ENCODE peak calls at places on chromosome 20, in four cellular contexts. One of them, this sample, is unnamed.

GRCh38 chr20:46260480-46260879 is 47.8 kb downstream of the CDH22 start:
- DNase-seq in tibial nerve: no peak
- DNase-seq in body of pancreas: no peak
- DNase-seq in Peyer's patch: no peak
- DNase-seq in this sample: no peak

GRCh38 chr20:17023811-17024210 is 203.0 kb upstream of the PCSK2 start:
- DNase-seq in tibial nerve: no peak
- DNase-seq in body of pancreas: peak; percentile 6
- DNase-seq in Peyer's patch: no peak
- DNase-seq in this sample: no peak

GRCh38 chr20:10047427-10047826 is 12.6 kb downstream of the ANKEF1 start:
- DNase-seq in tibial nerve: no peak
- DNase-seq in body of pancreas: peak; percentile 38
- DNase-seq in Peyer's patch: no peak
- DNase-seq in this sample: no peak

GRCh38 chr20:46108435-46108841 is 9.7 kb upstream of the CD40 start:
- DNase-seq in tibial nerve: no peak
- DNase-seq in body of pancreas: no peak
- DNase-seq in Peyer's patch: no peak
- DNase-seq in this sample: no peak

GRCh38 chr20:40532103-40532502 is 156.9 kb downstream of the MAFB start:
- DNase-seq in tibial nerve: no peak
- DNase-seq in body of pancreas: no peak
- DNase-seq in Peyer's patch: no peak
- DNase-seq in this sample: no peak

GRCh38 chr20:45861157-45862075 is 4.0 kb downstream of the ZSWIM3 start:
- DNase-seq in tibial nerve: no peak
- DNase-seq in body of pancreas: peak; percentile 46
- DNase-seq in Peyer's patch: no peak
- DNase-seq in this sample: no peak

GRCh38 chr20:58472273-58473018 is 42.8 kb downstream of the APCDD1L start:
- DNase-seq in tibial nerve: no peak
- DNase-seq in body of pancreas: no peak
- DNase-seq in Peyer's patch: no peak
- DNase-seq in this sample: no peak

GRCh38 chr20:15045246-15045645 is 707.8 kb upstream of the FLRT3 start:
- DNase-seq in tibial nerve: peak; percentile 27
- DNase-seq in body of pancreas: peak; percentile 25
- DNase-seq in Peyer's patch: no peak
- DNase-seq in this sample: peak; percentile 89

GRCh38 chr20:45338121-45339030 is 9.8 kb downstream of the SDC4 start:
- DNase-seq in tibial nerve: no peak
- DNase-seq in body of pancreas: no peak
- DNase-seq in Peyer's patch: no peak
- DNase-seq in this sample: no peak

GRCh38 chr20:48175261-48175660 is 390.0 kb upstream of the SULF2 start:
- DNase-seq in tibial nerve: no peak
- DNase-seq in body of pancreas: no peak
- DNase-seq in Peyer's patch: no peak
- DNase-seq in this sample: no peak

GRCh38 chr20:43389231-43389630 is 68.5 kb upstream of the SRSF6 start:
- DNase-seq in tibial nerve: no peak
- DNase-seq in body of pancreas: peak; percentile 17
- DNase-seq in Peyer's patch: no peak
- DNase-seq in this sample: peak; percentile 26

GRCh38 chr20:41218466-41218865 is 81.1 kb downstream of the PLCG1 start:
- DNase-seq in tibial nerve: no peak
- DNase-seq in body of pancreas: no peak
- DNase-seq in Peyer's patch: no peak
- DNase-seq in this sample: no peak

GRCh38 chr20:9103955-9104354 is 35.1 kb downstream of the PLCB4 start:
- DNase-seq in tibial nerve: no peak
- DNase-seq in body of pancreas: no peak
- DNase-seq in Peyer's patch: no peak
- DNase-seq in this sample: no peak

GRCh38 chr20:1537731-1538058 is 19.8 kb downstream of the SIRPD start:
- DNase-seq in tibial nerve: peak; percentile 23
- DNase-seq in body of pancreas: peak; percentile 9
- DNase-seq in Peyer's patch: no peak
- DNase-seq in this sample: peak; percentile 22

GRCh38 chr20:33656010-33656782 is 5.9 kb upstream of the C20orf144 start:
- DNase-seq in tibial nerve: no peak
- DNase-seq in body of pancreas: no peak
- DNase-seq in Peyer's patch: peak; percentile 34
- DNase-seq in this sample: no peak

GRCh38 chr20:1491281-1491840 is at the start of gene SIRPB2:
- DNase-seq in tibial nerve: peak; percentile 29
- DNase-seq in body of pancreas: peak; percentile 17
- DNase-seq in Peyer's patch: no peak
- DNase-seq in this sample: peak; percentile 42

GRCh38 chr20:61956396-61957342 is 109.0 kb downstream of the TAF4 start:
- DNase-seq in tibial nerve: no peak
- DNase-seq in body of pancreas: peak; percentile 53
- DNase-seq in Peyer's patch: no peak
- DNase-seq in this sample: no peak

GRCh38 chr20:41446471-41446870 is 79.9 kb upstream of the EMILIN3 start:
- DNase-seq in tibial nerve: no peak
- DNase-seq in body of pancreas: no peak
- DNase-seq in Peyer's patch: no peak
- DNase-seq in this sample: no peak

GRCh38 chr20:37356961-37357371 is 11.0 kb downstream of the SRC start:
- DNase-seq in tibial nerve: no peak
- DNase-seq in body of pancreas: no peak
- DNase-seq in Peyer's patch: peak; percentile 41
- DNase-seq in this sample: no peak

GRCh38 chr20:63033635-63034510 is 27.1 kb upstream of the BHLHE23 start:
- DNase-seq in tibial nerve: no peak
- DNase-seq in body of pancreas: no peak
- DNase-seq in Peyer's patch: peak; percentile 43
- DNase-seq in this sample: no peak

GRCh38 chr20:63036266-63036665 is 29.5 kb upstream of the BHLHE23 start:
- DNase-seq in tibial nerve: no peak
- DNase-seq in body of pancreas: no peak
- DNase-seq in Peyer's patch: no peak
- DNase-seq in this sample: no peak

GRCh38 chr20:63032861-63033634 is 26.3 kb upstream of the BHLHE23 start:
- DNase-seq in tibial nerve: no peak
- DNase-seq in body of pancreas: no peak
- DNase-seq in Peyer's patch: peak; percentile 49
- DNase-seq in this sample: no peak

GRCh38 chr20:63037669-63038268 is 31.0 kb upstream of the BHLHE23 start:
- DNase-seq in tibial nerve: no peak
- DNase-seq in body of pancreas: no peak
- DNase-seq in Peyer's patch: no peak
- DNase-seq in this sample: no peak

DNA sequence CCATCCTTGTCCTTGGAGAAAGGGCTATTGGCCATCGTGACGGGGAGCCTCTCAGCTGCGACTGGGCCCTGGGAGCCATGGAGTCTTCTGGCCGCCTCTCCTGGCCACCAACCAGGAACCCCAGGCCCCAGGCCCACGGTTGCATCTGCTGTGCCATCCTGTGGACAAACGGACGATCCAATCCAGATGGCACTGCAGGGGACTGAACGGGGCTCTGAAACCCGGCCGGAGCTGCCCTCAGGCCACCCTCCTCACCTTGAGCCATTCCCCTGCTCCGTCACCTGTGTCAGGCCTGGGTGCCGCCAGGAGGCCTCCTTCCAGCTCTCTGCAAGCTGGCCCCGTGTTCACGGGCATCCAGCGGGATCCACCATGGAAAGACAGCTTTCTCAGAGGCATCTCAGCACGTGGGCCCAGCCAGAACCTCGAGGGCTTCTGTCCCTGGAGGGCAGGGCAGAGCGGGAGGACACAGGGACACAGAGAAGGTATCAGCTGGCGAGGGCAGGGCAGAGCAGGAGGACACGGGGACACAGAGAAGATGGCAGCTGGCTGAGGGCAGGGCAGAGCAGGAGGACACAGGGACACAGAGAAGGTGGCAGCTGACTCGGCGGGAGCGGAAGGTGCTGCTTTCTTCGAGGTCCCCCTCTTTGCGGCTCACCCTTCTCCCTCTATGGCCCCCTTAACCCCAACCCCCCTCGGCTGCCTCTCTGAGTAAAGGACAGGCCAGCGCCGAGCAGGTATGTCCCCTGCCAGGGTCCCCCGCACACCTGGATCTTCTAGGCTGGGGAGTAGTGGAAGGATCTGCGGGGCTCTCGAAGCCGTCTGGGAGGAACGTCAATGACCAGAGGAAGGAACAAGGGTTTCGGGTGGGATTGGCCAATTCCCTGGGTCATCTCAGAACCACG is 28.8 kb upstream of the BHLHE23 start:
- DNase-seq in tibial nerve: no peak
- DNase-seq in body of pancreas: no peak
- DNase-seq in Peyer's patch: peak; percentile 36
- DNase-seq in this sample: no peak
- TF ChIP-seq POLR2A in tibial nerve: no peak
- TF ChIP-seq POLR2A in body of pancreas: no peak
- TF ChIP-seq POLR2A in Peyer's patch: no peak
- TF ChIP-seq POLR2A in this sample: no peak

GRCh38 chr20:20321917-20322316 is 46.0 kb upstream of the INSM1 start:
- DNase-seq in tibial nerve: no peak
- DNase-seq in body of pancreas: no peak
- DNase-seq in Peyer's patch: no peak
- DNase-seq in this sample: no peak

GRCh38 chr20:20321134-20321533 is 46.8 kb upstream of the INSM1 start:
- DNase-seq in tibial nerve: no peak
- DNase-seq in body of pancreas: no peak
- DNase-seq in Peyer's patch: no peak
- DNase-seq in this sample: no peak

GRCh38 chr20:20318318-20319161 is 49.4 kb upstream of the INSM1 start:
- DNase-seq in tibial nerve: no peak
- DNase-seq in body of pancreas: no peak
- DNase-seq in Peyer's patch: no peak
- DNase-seq in this sample: no peak

GRCh38 chr20:20327756-20328155 is 40.1 kb upstream of the INSM1 start:
- DNase-seq in tibial nerve: no peak
- DNase-seq in body of pancreas: no peak
- DNase-seq in Peyer's patch: no peak
- DNase-seq in this sample: no peak

GRCh38 chr20:20322912-20323311 is 45.0 kb upstream of the INSM1 start:
- DNase-seq in tibial nerve: no peak
- DNase-seq in body of pancreas: no peak
- DNase-seq in Peyer's patch: no peak
- DNase-seq in this sample: no peak
- H3K4me1 ChIP-seq in tibial nerve: no peaks in the 10 kb centered on the region
- H3K4me1 ChIP-seq in body of pancreas: no peaks in the 10 kb centered on the region
- H3K4me1 ChIP-seq in Peyer's patch: no peaks in the 10 kb centered on the region
- H3K4me1 ChIP-seq in this sample: no peaks in the 10 kb centered on the region

GRCh38 chr20:2656471-2657117 is 4.2 kb downstream of the NOP56 start:
- DNase-seq in tibial nerve: no peak
- DNase-seq in body of pancreas: no peak
- DNase-seq in Peyer's patch: no peak
- DNase-seq in this sample: no peak

GRCh38 chr20:2657674-2658073 is 5.2 kb downstream of the NOP56 start:
- DNase-seq in tibial nerve: no peak
- DNase-seq in body of pancreas: no peak
- DNase-seq in Peyer's patch: no peak
- DNase-seq in this sample: no peak

GRCh38 chr20:2655331-2656116 is 3.1 kb downstream of the NOP56 start:
- DNase-seq in tibial nerve: no peak
- DNase-seq in body of pancreas: no peak
- DNase-seq in Peyer's patch: no peak
- DNase-seq in this sample: no peak

GRCh38 chr20:2658414-2659354 is 5.3 kb downstream of the IDH3B start:
- DNase-seq in tibial nerve: no peak
- DNase-seq in body of pancreas: no peak
- DNase-seq in Peyer's patch: no peak
- DNase-seq in this sample: no peak

GRCh38 chr20:2657241-2657640 is 4.8 kb downstream of the NOP56 start:
- DNase-seq in tibial nerve: no peak
- DNase-seq in body of pancreas: no peak
- DNase-seq in Peyer's patch: no peak
- DNase-seq in this sample: no peak
- TF ChIP-seq POLR2A in tibial nerve: no peak
- TF ChIP-seq POLR2A in body of pancreas: no peak
- TF ChIP-seq POLR2A in Peyer's patch: no peak
- TF ChIP-seq POLR2A in this sample: no peak

GRCh38 chr20:23404196-23404595 is 17.1 kb downstream of the NAPB start:
- DNase-seq in tibial nerve: no peak
- DNase-seq in body of pancreas: no peak
- DNase-seq in Peyer's patch: no peak
- DNase-seq in this sample: no peak

GRCh38 chr20:23409800-23410199 is 11.5 kb downstream of the NAPB start:
- DNase-seq in tibial nerve: no peak
- DNase-seq in body of pancreas: no peak
- DNase-seq in Peyer's patch: no peak
- DNase-seq in this sample: no peak

GRCh38 chr20:23408957-23409356 is 12.3 kb downstream of the NAPB start:
- DNase-seq in tibial nerve: no peak
- DNase-seq in body of pancreas: no peak
- DNase-seq in Peyer's patch: no peak
- DNase-seq in this sample: no peak

GRCh38 chr20:23406880-23407279 is 14.4 kb downstream of the NAPB start:
- DNase-seq in tibial nerve: no peak
- DNase-seq in body of pancreas: no peak
- DNase-seq in Peyer's patch: no peak
- DNase-seq in this sample: no peak

GRCh38 chr20:23407770-23408467 is 13.4 kb downstream of the NAPB start:
- DNase-seq in tibial nerve: no peak
- DNase-seq in body of pancreas: no peak
- DNase-seq in Peyer's patch: no peak
- DNase-seq in this sample: no peak
- H3K4me1 ChIP-seq in tibial nerve: peaks cover 4% of the 10 kb centered on the region
- H3K4me1 ChIP-seq in body of pancreas: peaks cover 13% of the 10 kb centered on the region
- H3K4me1 ChIP-seq in Peyer's patch: peaks cover 6% of the 10 kb centered on the region
- H3K4me1 ChIP-seq in this sample: no peaks in the 10 kb centered on the region

DNA sequence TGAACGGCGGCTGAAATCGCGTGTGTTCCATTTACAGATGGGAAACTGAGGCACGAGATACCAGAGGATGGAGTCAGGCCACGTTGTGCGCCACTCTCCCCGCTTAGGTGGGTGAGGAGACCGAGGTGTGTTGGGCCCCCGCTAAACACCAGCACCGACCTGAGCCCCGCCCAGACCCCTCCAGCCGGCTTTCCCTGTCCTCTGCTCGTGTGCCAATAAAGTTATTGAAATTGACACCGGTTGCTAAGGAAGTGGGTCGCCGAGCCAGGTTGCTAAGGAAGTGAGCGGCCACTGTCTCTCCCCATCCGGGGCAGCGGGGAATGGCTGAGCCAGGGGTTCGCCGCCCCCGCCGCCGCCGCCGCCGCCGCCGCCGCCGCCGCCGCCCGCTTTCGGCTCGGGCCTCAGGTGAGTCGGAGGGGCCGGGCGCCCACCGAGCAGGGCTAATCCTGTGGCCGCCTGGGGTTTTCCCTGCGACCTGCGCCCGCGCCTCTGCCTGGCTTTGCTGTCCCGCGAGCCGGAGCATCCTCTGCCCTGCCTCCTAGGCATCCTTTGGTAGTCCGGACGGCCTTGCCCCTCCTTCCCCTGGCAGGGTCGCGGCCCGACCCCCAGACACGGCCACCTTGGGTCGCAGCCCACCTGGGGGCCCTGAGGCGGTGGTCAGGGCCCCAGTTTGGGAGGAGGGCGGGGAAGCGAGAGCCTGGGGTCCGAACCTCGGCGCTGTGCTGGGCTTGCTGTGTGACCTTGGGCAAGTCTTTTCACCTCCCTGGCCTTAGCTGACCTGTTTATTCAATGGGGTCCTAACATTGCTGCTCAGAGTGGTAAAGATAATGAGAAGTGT is at the start of gene KIF3B:
- DNase-seq in tibial nerve: peak; percentile 68
- DNase-seq in body of pancreas: peak; percentile 92
- DNase-seq in Peyer's patch: peak; percentile 83
- DNase-seq in this sample: peak; percentile 88
- TF ChIP-seq POLR2A in tibial nerve: peak; percentile 3
- TF ChIP-seq POLR2A in body of pancreas: no peak
- TF ChIP-seq POLR2A in Peyer's patch: peak; percentile 28
- TF ChIP-seq POLR2A in this sample: peak; percentile 37

This sample was measured in uterus.